ENCODE peak calls at places on chromosomes 13 and 19, in four cellular contexts. E is cardiac muscle cell; I is fibroblast of lung; W is activated naive CD4-positive, alpha-beta T cell treated with anti-CD3 and anti-CD28 coated beads, Interleukin-2, amount 50 U/mL, for 16 hours. L is an unnamed sample.

GRCh38 chr19:46787331-46788100 is 878 bp downstream of the SLC1A5 start:
- DNase-seq in W (peak), I (peak), E (peak), L (peak)

GRCh38 chr19:50792246-50792851 is 2.1 kb downstream of the ACP4 start:
- DNase-seq in I (no peak), E (no peak), W (no peak), L (no peak)

GRCh38 chr13:62906896-62907295 is 1491.2 kb upstream of the PCDH20 start:
- DNase-seq in I (no peak), W (no peak), E (no peak), L (no peak)

GRCh38 chr13:53405616-53406015 is 377.0 kb downstream of the OLFM4 start:
- DNase-seq in W (no peak), I (no peak), E (no peak), L (no peak)

GRCh38 chr19:5397804-5398692 is 57.2 kb upstream of the ZNRF4 start:
- DNase-seq in I (no peak), W (no peak), E (peak), L (peak)

GRCh38 chr13:113926951-113927660 is 46.8 kb downstream of the C13orf46 start:
- DNase-seq in W (no peak), E (no peak), I (no peak), L (no peak)

GRCh38 chr19:45863840-45864628 is at the start of gene FOXA3:
- DNase-seq in I (peak), E (peak), W (peak), L (peak)

GRCh38 chr13:102584423-102584822 is 12.4 kb upstream of the TPP2 start:
- DNase-seq in W (no peak), I (no peak), E (no peak), L (peak)

GRCh38 chr13:54884645-54885044 is 1856.0 kb downstream of the OLFM4 start:
- DNase-seq in I (no peak), W (no peak), E (no peak), L (no peak)

GRCh38 chr13:70375718-70376117 is 267.5 kb upstream of the KLHL1 start:
- DNase-seq in W (no peak), I (no peak), E (no peak), L (no peak)

GRCh38 chr19:4343845-4344713 is 717 bp downstream of the MPND start:
- DNase-seq in I (no peak), E (no peak), W (no peak), L (no peak)

GRCh38 chr13:39895254-39895653 is 239.8 kb downstream of the COG6 start:
- DNase-seq in W (no peak), I (peak), E (peak), L (no peak)

GRCh38 chr19:47099576-47100050 is 14.0 kb downstream of the ZC3H4 start:
- DNase-seq in W (no peak), I (no peak), E (no peak), L (no peak)

GRCh38 chr19:29909545-29909944 is 32.5 kb upstream of the URI1 start:
- DNase-seq in W (no peak), E (no peak), I (no peak), L (no peak)

GRCh38 chr13:33109801-33110200 is 93.6 kb downstream of the KL start:
- DNase-seq in W (no peak), I (no peak), E (no peak), L (peak)

L was measured in OCI-LY7.